ENCODE peak calls at places on chromosome 12, in six cellular contexts. One of them, this sample, is unnamed.

GRCh38 chr12:107512391-107512790 is 173.2 kb upstream of the PWP1 start:
- DNase-seq in astrocyte: peak; percentile 34
- DNase-seq in IMR-90: peak; percentile 13
- DNase-seq in HCT116: no peak
- DNase-seq in neural progenitor cell: no peak
- DNase-seq in mammary epithelial cell: no peak
- DNase-seq in this sample: no peak

GRCh38 chr12:55829967-55830600 is 697 bp upstream of the DNAJC14 start:
- DNase-seq in astrocyte: no peak
- DNase-seq in IMR-90: no peak
- DNase-seq in HCT116: no peak
- DNase-seq in neural progenitor cell: peak; percentile 78
- DNase-seq in mammary epithelial cell: no peak
- DNase-seq in this sample: peak; percentile 90

GRCh38 chr12:2457215-2458112 is 337.3 kb upstream of the FKBP4 start:
- DNase-seq in astrocyte: no peak
- DNase-seq in IMR-90: no peak
- DNase-seq in HCT116: no peak
- DNase-seq in neural progenitor cell: peak; percentile 54
- DNase-seq in mammary epithelial cell: no peak
- DNase-seq in this sample: no peak

GRCh38 chr12:120831648-120832267 is 72.4 kb downstream of the SPPL3 start:
- DNase-seq in astrocyte: peak; percentile 22
- DNase-seq in IMR-90: no peak
- DNase-seq in HCT116: no peak
- DNase-seq in neural progenitor cell: no peak
- DNase-seq in mammary epithelial cell: no peak
- DNase-seq in this sample: no peak

GRCh38 chr12:47033081-47033480 is 46.3 kb upstream of the PCED1B start:
- DNase-seq in astrocyte: no peak
- DNase-seq in IMR-90: no peak
- DNase-seq in HCT116: no peak
- DNase-seq in neural progenitor cell: no peak
- DNase-seq in mammary epithelial cell: peak; percentile 17
- DNase-seq in this sample: no peak

GRCh38 chr12:24960222-24960855 is 11.4 kb upstream of the BCAT1 start:
- DNase-seq in astrocyte: peak; percentile 47
- DNase-seq in IMR-90: peak; percentile 72
- DNase-seq in HCT116: peak; percentile 36
- DNase-seq in neural progenitor cell: peak; percentile 61
- DNase-seq in mammary epithelial cell: peak; percentile 52
- DNase-seq in this sample: peak; percentile 75

GRCh38 chr12:26028953-26029740 is 70.7 kb downstream of the RASSF8 start:
- DNase-seq in astrocyte: no peak
- DNase-seq in IMR-90: peak; percentile 67
- DNase-seq in HCT116: peak; percentile 40
- DNase-seq in neural progenitor cell: peak; percentile 59
- DNase-seq in mammary epithelial cell: peak; percentile 25
- DNase-seq in this sample: no peak

GRCh38 chr12:73274972-73275371 is 1002.8 kb downstream of the TRHDE start:
- DNase-seq in astrocyte: no peak
- DNase-seq in IMR-90: no peak
- DNase-seq in HCT116: peak; percentile 1
- DNase-seq in neural progenitor cell: no peak
- DNase-seq in mammary epithelial cell: no peak
- DNase-seq in this sample: no peak

GRCh38 chr12:75658826-75659823 is 147.7 kb upstream of the KRR1 start:
- DNase-seq in astrocyte: peak; percentile 93
- DNase-seq in IMR-90: peak; percentile 86
- DNase-seq in HCT116: peak; percentile 85
- DNase-seq in neural progenitor cell: no peak
- DNase-seq in mammary epithelial cell: peak; percentile 86
- DNase-seq in this sample: peak; percentile 31

GRCh38 chr12:22858849-22859569 is 234.0 kb downstream of the ETNK1 start:
- DNase-seq in astrocyte: peak; percentile 52
- DNase-seq in IMR-90: peak; percentile 16
- DNase-seq in HCT116: no peak
- DNase-seq in neural progenitor cell: no peak
- DNase-seq in mammary epithelial cell: no peak
- DNase-seq in this sample: peak; percentile 76

GRCh38 chr12:79886917-79887519 is 47.9 kb downstream of the PPP1R12A start:
- DNase-seq in astrocyte: peak; percentile 45
- DNase-seq in IMR-90: peak; percentile 66
- DNase-seq in HCT116: peak; percentile 41
- DNase-seq in neural progenitor cell: peak; percentile 42
- DNase-seq in mammary epithelial cell: peak; percentile 41
- DNase-seq in this sample: no peak

GRCh38 chr12:53198470-53199110 is 8.5 kb downstream of the ITGB7 start:
- DNase-seq in astrocyte: no peak
- DNase-seq in IMR-90: no peak
- DNase-seq in HCT116: no peak
- DNase-seq in neural progenitor cell: no peak
- DNase-seq in mammary epithelial cell: no peak
- DNase-seq in this sample: no peak

GRCh38 chr12:77224346-77224745 is 159.0 kb upstream of the E2F7 start:
- DNase-seq in astrocyte: no peak
- DNase-seq in IMR-90: no peak
- DNase-seq in HCT116: no peak
- DNase-seq in neural progenitor cell: no peak
- DNase-seq in mammary epithelial cell: no peak
- DNase-seq in this sample: no peak

GRCh38 chr12:2958432-2959193 is 584 bp upstream of the TEAD4 start:
- DNase-seq in astrocyte: peak; percentile 52
- DNase-seq in IMR-90: peak; percentile 67
- DNase-seq in HCT116: peak; percentile 33
- DNase-seq in neural progenitor cell: peak; percentile 46
- DNase-seq in mammary epithelial cell: peak; percentile 84
- DNase-seq in this sample: peak; percentile 98

GRCh38 chr12:132513070-132513398 is 23.1 kb downstream of the FBRSL1 start:
- DNase-seq in astrocyte: peak; percentile 69
- DNase-seq in IMR-90: peak; percentile 75
- DNase-seq in HCT116: no peak
- DNase-seq in neural progenitor cell: no peak
- DNase-seq in mammary epithelial cell: no peak
- DNase-seq in this sample: peak; percentile 99

GRCh38 chr12:88503344-88503743 is 76.9 kb downstream of the KITLG start:
- DNase-seq in astrocyte: peak; percentile 40
- DNase-seq in IMR-90: no peak
- DNase-seq in HCT116: no peak
- DNase-seq in neural progenitor cell: no peak
- DNase-seq in mammary epithelial cell: no peak
- DNase-seq in this sample: no peak

GRCh38 chr12:53961025-53961761 is 6.5 kb downstream of the HOXC12 start:
- DNase-seq in astrocyte: no peak
- DNase-seq in IMR-90: no peak
- DNase-seq in HCT116: no peak
- DNase-seq in neural progenitor cell: peak; percentile 69
- DNase-seq in mammary epithelial cell: no peak
- DNase-seq in this sample: peak; percentile 87

GRCh38 chr12:123024819-123025391 is 44.4 kb downstream of the ARL6IP4 start:
- DNase-seq in astrocyte: peak; percentile 41
- DNase-seq in IMR-90: peak; percentile 55
- DNase-seq in HCT116: no peak
- DNase-seq in neural progenitor cell: no peak
- DNase-seq in mammary epithelial cell: peak; percentile 12
- DNase-seq in this sample: peak; percentile 87

DNA sequence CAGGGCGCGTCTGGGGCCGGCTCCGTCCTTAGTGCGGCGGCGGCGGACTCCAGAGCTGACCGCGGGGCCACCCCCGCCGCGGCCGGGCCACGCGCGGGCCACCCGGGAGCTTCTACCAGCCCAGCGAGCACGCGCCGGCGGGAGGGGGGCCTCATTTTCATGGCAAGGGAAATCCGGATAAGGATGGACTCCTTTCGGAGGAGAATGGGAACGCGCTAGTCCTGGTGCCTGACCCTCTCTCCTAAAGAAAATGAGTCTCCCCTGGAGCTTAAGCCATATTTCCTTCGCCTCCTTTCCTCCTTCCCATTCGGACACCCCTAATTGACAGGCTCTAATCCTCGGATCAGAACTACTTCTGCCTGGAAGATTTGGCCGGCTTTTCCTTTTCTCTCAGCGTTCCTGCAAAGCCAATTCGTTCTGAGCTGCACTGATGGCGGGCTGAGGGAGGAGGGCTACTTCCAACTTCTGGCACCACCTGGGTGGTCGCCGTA is 81.8 kb upstream of the HMGA2 start:
- DNase-seq in astrocyte: peak; percentile 24
- DNase-seq in IMR-90: peak; percentile 44
- DNase-seq in HCT116: no peak
- DNase-seq in neural progenitor cell: peak; percentile 92
- DNase-seq in mammary epithelial cell: no peak
- DNase-seq in this sample: peak; percentile 97
- H2AFZ ChIP-seq in astrocyte: peak overlapping the region; percentile 76
- H2AFZ ChIP-seq in IMR-90: peak overlapping the region; percentile 99
- H2AFZ ChIP-seq in HCT116: no peak overlapping the region
- H2AFZ ChIP-seq in neural progenitor cell: peak overlapping the region; percentile 77
- H2AFZ ChIP-seq in mammary epithelial cell: peak overlapping the region; percentile 98
- H2AFZ ChIP-seq in this sample: peak overlapping the region; percentile 91

DNA sequence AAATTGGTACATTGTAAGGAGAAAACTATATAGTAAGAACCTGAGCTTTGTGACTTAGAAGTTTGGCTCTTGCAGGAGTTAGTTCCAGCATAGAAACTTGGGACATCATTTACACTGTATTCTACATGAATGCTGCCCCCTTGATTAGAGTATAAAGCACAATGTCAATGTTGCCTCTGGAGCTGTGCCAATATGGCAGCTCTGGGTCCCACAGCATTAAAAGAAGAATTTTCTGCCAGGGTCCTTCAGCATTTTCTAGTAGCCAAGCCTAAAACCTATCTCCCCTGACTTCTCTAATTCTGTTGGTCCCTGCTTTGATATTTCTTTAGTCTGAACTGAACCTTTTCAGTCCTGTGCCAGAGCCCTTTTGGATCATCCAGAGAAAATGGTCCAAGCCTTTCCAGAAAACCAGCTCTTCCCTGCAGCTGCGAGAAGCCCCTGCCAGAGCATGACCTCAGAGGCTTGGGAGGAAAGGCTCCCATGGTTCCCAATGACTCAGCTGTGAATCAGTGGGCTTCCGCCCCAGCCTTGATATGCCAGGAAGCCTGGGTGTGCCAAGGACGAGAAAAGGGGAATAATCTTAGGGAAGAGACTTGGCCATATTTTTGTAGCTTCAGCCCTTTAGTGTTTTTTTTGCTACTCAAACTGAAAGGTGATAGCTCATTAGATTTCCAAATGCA is 43.2 kb downstream of the PLEKHG7 start:
- DNase-seq in astrocyte: peak; percentile 97
- DNase-seq in IMR-90: peak; percentile 97
- DNase-seq in HCT116: peak; percentile 61
- DNase-seq in neural progenitor cell: no peak
- DNase-seq in mammary epithelial cell: peak; percentile 85
- DNase-seq in this sample: peak; percentile 93
- H2AFZ ChIP-seq in astrocyte: peak overlapping the region; percentile 29
- H2AFZ ChIP-seq in IMR-90: peak overlapping the region; percentile 41
- H2AFZ ChIP-seq in HCT116: peak overlapping the region; percentile 33
- H2AFZ ChIP-seq in neural progenitor cell: no peak overlapping the region
- H2AFZ ChIP-seq in mammary epithelial cell: peak overlapping the region; percentile 30
- H2AFZ ChIP-seq in this sample: peak overlapping the region; percentile 71

DNA sequence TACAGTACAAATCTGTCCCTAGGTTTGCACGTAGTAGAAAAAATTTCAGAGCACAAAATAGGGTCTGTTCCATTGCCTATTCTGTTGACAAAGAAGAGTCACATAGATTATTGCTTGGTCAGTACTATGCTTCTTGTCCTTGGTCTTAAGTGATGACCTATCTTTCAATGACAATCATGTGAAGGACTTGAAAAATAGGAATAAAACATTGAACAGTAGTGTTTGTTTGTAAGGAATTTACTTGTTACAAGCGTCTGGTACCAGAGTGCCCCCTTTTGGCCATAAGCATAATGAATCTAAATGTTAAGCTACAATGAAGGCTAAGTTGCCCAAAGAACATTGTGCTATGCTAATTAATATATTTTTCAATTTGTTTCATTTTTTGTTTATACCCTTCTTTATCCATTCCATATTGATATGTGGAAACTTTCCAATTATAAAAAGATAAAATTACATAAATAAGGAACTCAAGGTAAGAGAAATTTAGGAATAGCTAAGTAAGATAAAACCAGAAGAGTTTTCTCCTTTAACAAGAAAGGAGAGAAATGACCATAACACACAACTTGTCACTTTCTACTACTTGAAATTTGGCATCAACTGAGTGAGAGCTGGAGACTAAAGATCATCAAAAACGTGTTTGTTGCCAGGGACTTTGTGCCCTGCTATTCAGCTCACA is 204.7 kb downstream of the EPS8 start:
- DNase-seq in astrocyte: peak; percentile 53
- DNase-seq in IMR-90: peak; percentile 83
- DNase-seq in HCT116: peak; percentile 43
- DNase-seq in neural progenitor cell: peak; percentile 50
- DNase-seq in mammary epithelial cell: no peak
- DNase-seq in this sample: no peak
- H2AFZ ChIP-seq in astrocyte: no peak overlapping the region
- H2AFZ ChIP-seq in IMR-90: no peak overlapping the region
- H2AFZ ChIP-seq in HCT116: no peak overlapping the region
- H2AFZ ChIP-seq in neural progenitor cell: no peak overlapping the region
- H2AFZ ChIP-seq in mammary epithelial cell: no peak overlapping the region
- H2AFZ ChIP-seq in this sample: no peak overlapping the region

DNA sequence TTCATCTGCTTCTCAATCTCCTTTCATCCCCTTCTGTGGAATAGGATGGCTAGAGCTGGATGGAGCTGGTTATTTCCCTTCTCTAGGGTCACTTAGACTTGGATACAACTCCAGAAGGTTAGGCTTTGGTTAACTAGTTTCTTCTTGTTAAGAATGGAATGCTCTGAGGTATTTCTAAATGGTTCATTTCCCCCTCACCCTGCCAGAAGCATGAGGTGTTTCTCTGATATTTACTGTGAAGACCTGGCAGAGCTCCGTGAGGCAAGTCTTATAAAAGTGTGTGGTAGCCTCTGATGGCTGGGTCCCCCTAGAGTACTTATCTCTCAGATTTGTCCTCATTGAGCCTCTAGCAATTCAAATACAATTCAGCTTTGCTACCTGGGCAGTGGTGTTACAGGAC is 207.9 kb downstream of the SLC16A7 start:
- DNase-seq in astrocyte: peak; percentile 59
- DNase-seq in IMR-90: peak; percentile 40
- DNase-seq in HCT116: no peak
- DNase-seq in neural progenitor cell: no peak
- DNase-seq in mammary epithelial cell: peak; percentile 23
- DNase-seq in this sample: no peak
- H2AFZ ChIP-seq in astrocyte: no peak overlapping the region
- H2AFZ ChIP-seq in IMR-90: no peak overlapping the region
- H2AFZ ChIP-seq in HCT116: no peak overlapping the region
- H2AFZ ChIP-seq in neural progenitor cell: no peak overlapping the region
- H2AFZ ChIP-seq in mammary epithelial cell: peak overlapping the region; percentile 88
- H2AFZ ChIP-seq in this sample: peak overlapping the region; percentile 90

GRCh38 chr12:126768517-126768916 is 1498.5 kb upstream of the TMEM132C start:
- DNase-seq in astrocyte: no peak
- DNase-seq in IMR-90: no peak
- DNase-seq in HCT116: no peak
- DNase-seq in neural progenitor cell: no peak
- DNase-seq in mammary epithelial cell: no peak
- DNase-seq in this sample: no peak
- H2AFZ ChIP-seq in astrocyte: no peak overlapping the region
- H2AFZ ChIP-seq in IMR-90: no peak overlapping the region
- H2AFZ ChIP-seq in HCT116: no peak overlapping the region
- H2AFZ ChIP-seq in neural progenitor cell: no peak overlapping the region
- H2AFZ ChIP-seq in mammary epithelial cell: no peak overlapping the region
- H2AFZ ChIP-seq in this sample: no peak overlapping the region